ENCODE peak calls at places on chromosomes 3 and 15, in nine cellular contexts. V is tibial nerve; T is astrocyte; X is IMR-90; C is GM23338; U is keratinocyte; W is CD8-positive, alpha-beta T cell; E is right lobe of liver; F is testis. Y is an unnamed sample.
A peak's percentile ranks its signal among the peaks of the same experiment; 100 is the strongest.

GRCh38 chr3:72427575-72427974 is 420.7 kb downstream of the SHQ1 start:
- DNase-seq in X (no peak), U (no peak), V (no peak), T (no peak), F (no peak), E (no peak), C (no peak), W (no peak), Y (no peak)

GRCh38 chr15:38389924-38390542 is 63.9 kb upstream of the FAM98B start:
- DNase-seq in X (peak; percentile 58), C (peak; percentile 80), U (peak; percentile 7), F (peak; percentile 80), E (peak; percentile 68), W (peak; percentile 48), T (peak; percentile 27), V (peak; percentile 55), Y (peak; percentile 51)

GRCh38 chr3:185559706-185560090 is 7.3 kb upstream of the LIPH start:
- DNase-seq in W (no peak), X (no peak), T (no peak), C (no peak), U (no peak), V (no peak), F (peak; percentile 13), E (no peak), Y (no peak)

GRCh38 chr3:9810846-9811245 is 784 bp downstream of the TTLL3 start:
- DNase-seq in V (no peak), F (no peak), W (no peak), T (no peak), X (no peak), E (no peak), C (no peak), U (no peak), Y (peak; percentile 55)

GRCh38 chr15:81023483-81024264 is 23.0 kb downstream of the TLNRD1 start:
- DNase-seq in V (peak; percentile 69), T (peak; percentile 61), C (no peak), X (peak; percentile 66), F (peak; percentile 44), W (no peak), E (peak; percentile 84), U (no peak), Y (peak; percentile 91)

GRCh38 chr3:39839504-39839903 is 30.1 kb downstream of the MYRIP start:
- DNase-seq in W (no peak), U (no peak), X (no peak), E (no peak), C (no peak), F (no peak), T (no peak), V (no peak), Y (no peak)

GRCh38 chr3:193775421-193776077 is 182.5 kb downstream of the OPA1 start:
- DNase-seq in F (no peak), W (no peak), T (no peak), E (no peak), X (no peak), C (peak; percentile 71), U (no peak), V (no peak), Y (no peak)

GRCh38 chr3:118809696-118810498 is 224.7 kb downstream of the IGSF11 start:
- DNase-seq in T (no peak), X (no peak), E (no peak), W (no peak), U (no peak), V (no peak), F (no peak), C (no peak), Y (no peak)

GRCh38 chr15:46174122-46174521 is 539.3 kb downstream of the SQOR start:
- DNase-seq in U (no peak), W (no peak), E (no peak), T (no peak), X (no peak), F (no peak), C (no peak), V (no peak), Y (no peak)

GRCh38 chr15:34721802-34722795 is 32.7 kb downstream of the GJD2 start:
- DNase-seq in T (peak; percentile 39), X (peak; percentile 40), C (peak; percentile 79), U (no peak), E (peak; percentile 85), V (peak; percentile 28), F (peak; percentile 58), W (no peak), Y (peak; percentile 79)

GRCh38 chr3:86984271-86984670 is 6.7 kb downstream of the VGLL3 start:
- DNase-seq in U (no peak), V (no peak), C (no peak), T (peak; percentile 46), W (no peak), E (no peak), F (no peak), X (peak; percentile 38), Y (no peak)

GRCh38 chr3:76129441-76129840 is 344.1 kb upstream of the ZNF717 start:
- DNase-seq in T (no peak), E (no peak), X (no peak), F (no peak), W (no peak), V (no peak), U (no peak), C (no peak), Y (no peak)

GRCh38 chr3:105157766-105158085 is 209.0 kb upstream of the ALCAM start:
- DNase-seq in C (peak; percentile 14), V (no peak), X (no peak), F (no peak), E (no peak), U (no peak), W (no peak), T (no peak), Y (no peak)

DNA sequence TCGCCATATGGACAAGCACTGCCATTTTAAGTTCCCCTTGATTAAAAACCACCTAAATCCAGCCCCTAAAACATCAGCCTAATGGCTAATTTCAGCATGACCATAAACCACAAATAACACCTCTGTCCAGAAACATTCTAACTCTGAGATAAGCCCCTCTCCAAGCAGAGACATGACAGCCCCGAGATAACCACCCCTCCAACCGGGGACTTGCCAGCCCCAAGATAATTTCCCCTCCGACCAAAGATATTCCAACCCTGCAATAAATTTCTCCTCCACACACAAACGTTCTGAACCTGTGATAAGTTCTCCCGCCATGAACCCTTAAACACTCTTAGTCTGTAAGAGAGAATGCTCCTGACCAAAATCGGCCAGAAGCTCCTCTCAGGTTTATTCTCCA is 586.8 kb downstream of the EDEM1 start:
- DNase-seq in X (no peak), V (no peak), U (no peak), T (no peak), C (no peak), E (no peak), F (no peak), W (no peak), Y (no peak)
- H3K4me1 ChIP-seq in X (no peaks in the 10 kb centered on the region), V (no peaks in the 10 kb centered on the region), U (no peaks in the 10 kb centered on the region), T (no peaks in the 10 kb centered on the region), C (no peaks in the 10 kb centered on the region), E (no peaks in the 10 kb centered on the region), F (no peaks in the 10 kb centered on the region), W (no peaks in the 10 kb centered on the region), Y (no peaks in the 10 kb centered on the region)

GRCh38 chr15:45110256-45110820 is 3.6 kb downstream of the DUOX2 start:
- DNase-seq in T (no peak), C (peak; percentile 57), W (no peak), F (no peak), X (no peak), U (no peak), V (no peak), E (no peak), Y (no peak)
- H3K27me3 ChIP-seq in T (peaks cover 62% of the 10 kb centered on the region), C (peaks cover 71% of the 10 kb centered on the region), W (peaks cover 27% of the 10 kb centered on the region), F (no peaks in the 10 kb centered on the region), X (peaks cover 83% of the 10 kb centered on the region), U (peaks cover 59% of the 10 kb centered on the region), V (no peaks in the 10 kb centered on the region), E (no peaks in the 10 kb centered on the region), Y (no peaks in the 10 kb centered on the region)

GRCh38 chr3:124861041-124861440 is 26.1 kb downstream of the ITGB5 start:
- DNase-seq in T (no peak), E (no peak), V (no peak), U (no peak), W (no peak), F (no peak), X (no peak), C (no peak), Y (no peak)
- H3K27ac ChIP-seq in T (peak overlapping the region; percentile 43), E (peak overlapping the region; percentile 2), V (no peak overlapping the region), U (no peak overlapping the region), W (no peak overlapping the region), F (peak overlapping the region; percentile 54), X (peak overlapping the region; percentile 67), C (peak overlapping the region; percentile 77), Y (peak overlapping the region; percentile 86)

GRCh38 chr3:197854596-197855343 is 63.7 kb downstream of the LRCH3 start:
- DNase-seq in W (no peak), C (peak; percentile 92), E (no peak), V (no peak), F (no peak), T (peak; percentile 94), X (peak; percentile 99), U (peak; percentile 50), Y (no peak)
- H3K4me1 ChIP-seq in W (no peaks in the 10 kb centered on the region), C (peaks cover 44% of the 10 kb centered on the region), E (no peaks in the 10 kb centered on the region), V (no peaks in the 10 kb centered on the region), F (no peaks in the 10 kb centered on the region), T (peaks cover 14% of the 10 kb centered on the region), X (peaks cover 2% of the 10 kb centered on the region), U (peaks cover 18% of the 10 kb centered on the region), Y (no peaks in the 10 kb centered on the region)

DNA sequence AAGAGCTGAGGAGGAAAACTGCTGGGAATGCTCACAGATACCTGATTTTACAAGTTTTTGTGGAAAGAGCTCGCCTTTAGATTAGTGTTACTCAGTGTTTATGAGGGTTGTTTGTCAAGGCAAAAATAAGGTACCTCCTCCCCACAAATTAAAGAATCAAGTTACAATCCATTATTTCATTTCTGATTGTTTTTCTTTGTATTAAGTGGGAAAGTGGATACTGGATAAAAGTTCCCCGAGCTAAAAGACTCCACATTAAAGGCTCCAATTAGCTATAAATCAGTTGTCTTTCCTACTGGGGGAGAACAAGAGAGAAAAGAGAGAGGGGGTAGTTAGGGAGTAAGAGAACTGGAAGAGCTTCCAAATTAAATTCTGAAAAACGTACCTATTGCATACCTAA is 1.9 kb downstream of the ALDH1A2 start:
- DNase-seq in V (no peak), X (no peak), W (no peak), E (no peak), C (no peak), U (no peak), F (no peak), T (no peak), Y (no peak)
- H3K27me3 ChIP-seq in V (no peaks in the 10 kb centered on the region), X (peaks cover 46% of the 10 kb centered on the region), W (peaks cover 25% of the 10 kb centered on the region), E (no peaks in the 10 kb centered on the region), C (peaks cover 100% of the 10 kb centered on the region), U (peaks cover 38% of the 10 kb centered on the region), F (no peaks in the 10 kb centered on the region), T (peaks cover 77% of the 10 kb centered on the region), Y (no peaks in the 10 kb centered on the region)

DNA sequence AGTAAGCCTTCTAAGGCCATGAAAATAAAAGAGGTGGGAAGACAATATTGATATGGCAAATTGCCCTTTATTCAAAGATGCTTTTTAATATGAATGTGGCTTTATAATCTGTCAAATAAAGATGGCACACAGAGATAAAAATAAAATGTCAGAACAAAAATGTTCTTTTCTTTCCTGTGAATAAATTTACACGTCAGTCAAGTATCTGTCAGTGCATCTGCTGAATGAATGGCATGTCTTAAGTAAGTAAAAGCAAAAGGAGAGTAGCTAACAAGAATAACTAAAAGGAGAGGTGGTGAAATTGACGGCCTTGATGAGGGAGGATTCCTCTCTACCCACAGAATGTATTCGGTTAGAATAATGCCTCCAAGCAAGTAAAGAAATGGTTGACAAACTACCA is 1021.7 kb upstream of the GBE1 start:
- DNase-seq in T (no peak), W (no peak), C (no peak), E (no peak), X (no peak), V (no peak), F (no peak), U (no peak), Y (no peak)
- H3K27ac ChIP-seq in T (no peak overlapping the region), W (no peak overlapping the region), C (no peak overlapping the region), E (no peak overlapping the region), X (no peak overlapping the region), V (no peak overlapping the region), F (no peak overlapping the region), U (no peak overlapping the region), Y (no peak overlapping the region)